ENCODE peak calls at places on chromosomes 2 and 18, in ten cellular contexts. X, A, V, U, O, M, K, W, Q and P are unnamed samples.

GRCh38 chr2:84646514-84646913 is 130.2 kb downstream of the DNAH6 start:
- DNase-seq in X (no peak), A (no peak), V (no peak), U (no peak), O (no peak), M (no peak), K (no peak), W (no peak), Q (no peak), P (no peak)

GRCh38 chr2:10732924-10733583 is 11.6 kb downstream of the ATP6V1C2 start:
- DNase-seq in X (no peak), A (no peak), V (no peak), U (no peak), O (no peak), M (no peak), K (no peak), W (no peak), Q (no peak), P (no peak)

GRCh38 chr2:202157211-202157985 is 81.0 kb downstream of the SUMO1 start:
- DNase-seq in X (no peak), A (no peak), V (no peak), U (no peak), O (no peak), M (no peak), K (no peak), W (no peak), Q (no peak), P (no peak)

GRCh38 chr2:227903395-227903794 is 32.0 kb downstream of the DAW1 start:
- DNase-seq in X (no peak), A (no peak), V (no peak), U (no peak), O (no peak), M (no peak), K (no peak), W (no peak), Q (no peak), P (no peak)

GRCh38 chr18:10526211-10526949 is 553 bp downstream of the NAPG start:
- DNase-seq in X (peak), A (peak), V (no peak), U (no peak), O (no peak), M (no peak), K (peak), W (peak), Q (no peak), P (peak)

GRCh38 chr2:122261923-122262322 is 506.5 kb downstream of the TSN start:
- DNase-seq in X (peak), A (no peak), V (no peak), U (no peak), O (no peak), M (no peak), K (no peak), W (no peak), Q (no peak), P (no peak)

GRCh38 chr18:77657651-77658308 is 408.1 kb downstream of the GALR1 start:
- DNase-seq in X (no peak), A (no peak), V (no peak), U (no peak), O (no peak), M (no peak), K (no peak), W (no peak), Q (no peak), P (no peak)

GRCh38 chr2:26740890-26741302 is 23.2 kb upstream of the SLC35F6 start:
- DNase-seq in X (no peak), A (peak), V (no peak), U (no peak), O (no peak), M (no peak), K (no peak), W (no peak), Q (no peak), P (no peak)

GRCh38 chr18:70279470-70279869 is 9.4 kb upstream of the SOCS6 start:
- DNase-seq in X (peak), A (peak), V (no peak), U (no peak), O (no peak), M (peak), K (peak), W (no peak), Q (no peak), P (no peak)

GRCh38 chr2:129907256-129907973 is 72.1 kb upstream of the RAB6C start:
- DNase-seq in X (no peak), A (no peak), V (no peak), U (no peak), O (no peak), M (no peak), K (no peak), W (peak), Q (no peak), P (peak)

GRCh38 chr2:43539991-43540860 is 55.6 kb downstream of the THADA start:
- DNase-seq in X (peak), A (peak), V (peak), U (peak), O (no peak), M (peak), K (peak), W (no peak), Q (peak), P (peak)

GRCh38 chr2:137935591-137935990 is 28.7 kb upstream of the HNMT start:
- DNase-seq in X (no peak), A (no peak), V (no peak), U (no peak), O (no peak), M (no peak), K (no peak), W (no peak), Q (no peak), P (no peak)

GRCh38 chr18:72672364-72673151 is 128.4 kb upstream of the CBLN2 start:
- DNase-seq in X (peak), A (peak), V (peak), U (no peak), O (no peak), M (peak), K (peak), W (no peak), Q (peak), P (no peak)

GRCh38 chr2:3285901-3286645 is 91.5 kb downstream of the EIPR1 start:
- DNase-seq in X (no peak), A (peak), V (no peak), U (peak), O (peak), M (no peak), K (no peak), W (no peak), Q (no peak), P (no peak)

GRCh38 chr18:29651121-29651675 is 1391.3 kb downstream of the DSC3 start:
- DNase-seq in X (peak), A (peak), V (peak), U (no peak), O (no peak), M (peak), K (peak), W (no peak), Q (peak), P (no peak)

GRCh38 chr2:85318222-85319182 is 9.3 kb downstream of the TGOLN2 start:
- DNase-seq in X (peak), A (peak), V (peak), U (no peak), O (no peak), M (peak), K (peak), W (no peak), Q (peak), P (no peak)

GRCh38 chr2:42008241-42008911 is 39.4 kb upstream of the PKDCC start:
- DNase-seq in X (peak), A (peak), V (peak), U (no peak), O (no peak), M (no peak), K (no peak), W (no peak), Q (no peak), P (no peak)

GRCh38 chr18:23494992-23495391 is 8.3 kb upstream of the RMC1 start:
- DNase-seq in X (no peak), A (peak), V (no peak), U (no peak), O (no peak), M (no peak), K (no peak), W (no peak), Q (no peak), P (no peak)

GRCh38 chr2:44200759-44201158 is 32.1 kb downstream of the PPM1B start:
- DNase-seq in X (no peak), A (no peak), V (no peak), U (no peak), O (no peak), M (no peak), K (no peak), W (no peak), Q (no peak), P (no peak)

GRCh38 chr18:24470022-24470618 is 9.7 kb downstream of the HRH4 start:
- DNase-seq in X (no peak), A (no peak), V (no peak), U (no peak), O (no peak), M (no peak), K (no peak), W (no peak), Q (no peak), P (no peak)

GRCh38 chr2:61922714-61923113 is 17.2 kb downstream of the COMMD1 start:
- DNase-seq in X (no peak), A (no peak), V (peak), U (no peak), O (no peak), M (no peak), K (no peak), W (no peak), Q (no peak), P (no peak)

GRCh38 chr18:11121426-11121825 is 27.9 kb downstream of the PIEZO2 start:
- DNase-seq in X (no peak), A (no peak), V (peak), U (no peak), O (no peak), M (no peak), K (no peak), W (no peak), Q (no peak), P (no peak)

DNA sequence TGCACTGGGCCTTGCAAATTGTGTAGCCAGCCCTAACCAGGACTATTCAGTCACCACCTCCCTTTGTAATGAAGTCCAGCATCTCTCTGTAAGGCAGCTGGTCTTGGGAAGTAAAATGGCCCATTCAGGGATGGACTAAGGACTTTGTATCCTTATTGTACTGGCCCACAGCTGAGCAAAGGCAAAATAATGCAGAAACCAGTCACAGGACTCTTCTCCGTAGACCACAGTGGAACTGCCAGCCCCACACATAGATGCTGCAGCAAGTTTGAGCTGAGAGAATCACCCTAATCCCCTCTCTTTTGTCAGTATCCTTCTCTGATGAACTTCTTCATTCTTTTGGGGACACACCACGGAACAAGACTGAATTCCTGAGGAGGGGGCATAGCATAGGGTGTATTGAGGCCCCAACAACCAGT is 73.6 kb upstream of the RTN4 start:
- DNase-seq in X (no peak), A (no peak), V (no peak), U (no peak), O (peak), M (no peak), K (no peak), W (no peak), Q (no peak), P (no peak)
- H3K4me3 ChIP-seq in X (no peak), A (no peak), V (no peak), U (no peak), O (no peak), M (no peak), K (no peak), W (no peak), Q (no peak), P (no peak)

DNA sequence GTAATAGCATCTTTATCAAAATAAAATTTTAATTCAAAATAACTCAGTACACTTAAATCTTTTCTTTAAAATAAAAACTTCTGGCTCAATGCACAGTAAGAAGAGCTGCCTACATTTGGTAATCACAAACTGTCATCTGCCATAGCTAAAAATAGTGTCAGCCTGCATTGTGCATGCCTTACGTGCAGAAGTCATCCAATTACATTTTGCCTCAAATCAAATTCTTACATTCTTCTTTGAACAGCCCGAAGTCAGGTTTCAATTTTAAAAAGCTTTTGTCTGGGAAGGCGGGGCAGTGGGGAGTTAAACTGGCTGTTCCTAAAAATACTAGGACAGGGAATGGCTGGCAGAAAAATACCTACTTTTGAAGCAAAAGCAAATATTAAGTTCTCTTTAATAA is 51.1 kb downstream of the RTN4 start:
- DNase-seq in X (peak), A (peak), V (peak), U (no peak), O (no peak), M (peak), K (peak), W (no peak), Q (peak), P (no peak)
- H3K4me3 ChIP-seq in X (no peak), A (no peak), V (no peak), U (no peak), O (peak), M (no peak), K (no peak), W (no peak), Q (no peak), P (no peak)

DNA sequence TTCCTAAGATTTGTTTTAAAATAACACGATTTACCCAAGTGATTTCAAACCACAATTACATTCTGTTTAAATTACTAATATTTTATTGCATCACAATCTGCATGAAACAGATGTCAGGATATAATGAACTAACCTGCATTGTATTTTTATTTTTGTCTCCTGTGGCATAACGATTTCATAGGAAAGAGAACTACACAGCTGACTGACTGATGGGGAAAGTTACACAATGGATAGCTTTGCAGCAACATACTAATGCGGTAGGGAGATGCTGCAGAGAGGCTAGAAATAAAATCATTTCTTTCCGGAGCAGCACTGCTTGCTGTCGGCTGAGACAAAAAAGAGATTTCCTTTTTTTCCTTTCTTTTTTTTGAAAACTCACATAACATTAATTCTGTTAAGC is 36.9 kb downstream of the SCN1A start:
- DNase-seq in X (peak), A (no peak), V (peak), U (no peak), O (no peak), M (peak), K (peak), W (no peak), Q (peak), P (no peak)
- H3K4me3 ChIP-seq in X (no peak), A (no peak), V (no peak), U (no peak), O (peak), M (no peak), K (no peak), W (no peak), Q (no peak), P (no peak)

GRCh38 chr2:237207641-237208040 is 122.0 kb downstream of the COPS8 start:
- DNase-seq in X (peak), A (peak), V (peak), U (peak), O (no peak), M (peak), K (peak), W (peak), Q (no peak), P (no peak)
- H3K4me3 ChIP-seq in X (no peak), A (no peak), V (no peak), U (no peak), O (no peak), M (no peak), K (no peak), W (no peak), Q (no peak), P (no peak)

GRCh38 chr2:217887841-217888665 is 114.7 kb downstream of the TNS1 start:
- DNase-seq in X (peak), A (no peak), V (peak), U (peak), O (no peak), M (no peak), K (peak), W (peak), Q (no peak), P (no peak)

GRCh38 chr2:217880891-217881290 is 121.9 kb downstream of the TNS1 start:
- DNase-seq in X (no peak), A (no peak), V (no peak), U (no peak), O (no peak), M (no peak), K (no peak), W (no peak), Q (peak), P (no peak)

GRCh38 chr2:217886720-217887309 is 116.0 kb downstream of the TNS1 start:
- DNase-seq in X (peak), A (peak), V (peak), U (no peak), O (peak), M (peak), K (peak), W (peak), Q (peak), P (peak)

GRCh38 chr2:217880490-217880889 is 122.3 kb downstream of the TNS1 start:
- DNase-seq in X (no peak), A (no peak), V (no peak), U (no peak), O (no peak), M (no peak), K (no peak), W (no peak), Q (no peak), P (no peak)

DNA sequence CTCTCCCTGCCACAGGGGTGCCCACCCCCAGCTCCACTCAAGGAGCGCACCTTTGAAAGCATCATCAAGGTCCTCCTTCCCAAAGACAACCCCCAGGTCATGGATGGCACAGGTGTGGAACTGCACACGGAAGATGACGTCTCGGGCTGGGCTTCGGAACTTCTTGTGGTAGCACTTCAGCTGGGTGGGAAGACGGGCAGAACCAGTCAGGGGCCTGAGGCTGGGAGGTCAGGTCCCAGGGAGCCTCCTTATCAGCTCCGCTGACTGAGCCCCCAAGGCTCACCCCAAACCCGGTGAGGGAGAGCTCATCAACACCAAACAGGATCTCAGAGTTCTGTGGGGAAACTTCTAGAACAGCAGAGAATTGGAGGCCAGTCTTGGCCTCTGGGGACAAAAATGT is 117.8 kb downstream of the TNS1 start:
- DNase-seq in X (no peak), A (no peak), V (no peak), U (no peak), O (no peak), M (no peak), K (no peak), W (no peak), Q (no peak), P (no peak)
- H3K4me3 ChIP-seq in X (no peak), A (no peak), V (no peak), U (no peak), O (no peak), M (no peak), K (no peak), W (no peak), Q (no peak), P (no peak)

GRCh38 chr2:161122772-161123530 is 37.3 kb upstream of the TANK start:
- DNase-seq in X (peak), A (peak), V (peak), U (peak), O (no peak), M (peak), K (peak), W (no peak), Q (peak), P (no peak)
- H3K4me3 ChIP-seq in X (peak), A (peak), V (peak), U (peak), O (no peak), M (no peak), K (no peak), W (no peak), Q (peak), P (no peak)

GRCh38 chr2:218858671-218859555 is 692 bp upstream of the WNT6 start:
- DNase-seq in X (no peak), A (no peak), V (no peak), U (no peak), O (peak), M (no peak), K (no peak), W (peak), Q (no peak), P (no peak)

GRCh38 chr2:218859994-218860831 is 608 bp downstream of the WNT6 start:
- DNase-seq in X (no peak), A (no peak), V (no peak), U (no peak), O (peak), M (no peak), K (no peak), W (peak), Q (no peak), P (no peak)

GRCh38 chr2:218860950-218861381 is 1.4 kb downstream of the WNT6 start:
- DNase-seq in X (peak), A (peak), V (peak), U (no peak), O (peak), M (no peak), K (peak), W (peak), Q (peak), P (peak)

GRCh38 chr2:218858138-218858445 is 1.5 kb upstream of the WNT6 start:
- DNase-seq in X (no peak), A (no peak), V (no peak), U (no peak), O (no peak), M (no peak), K (no peak), W (peak), Q (no peak), P (no peak)

DNA sequence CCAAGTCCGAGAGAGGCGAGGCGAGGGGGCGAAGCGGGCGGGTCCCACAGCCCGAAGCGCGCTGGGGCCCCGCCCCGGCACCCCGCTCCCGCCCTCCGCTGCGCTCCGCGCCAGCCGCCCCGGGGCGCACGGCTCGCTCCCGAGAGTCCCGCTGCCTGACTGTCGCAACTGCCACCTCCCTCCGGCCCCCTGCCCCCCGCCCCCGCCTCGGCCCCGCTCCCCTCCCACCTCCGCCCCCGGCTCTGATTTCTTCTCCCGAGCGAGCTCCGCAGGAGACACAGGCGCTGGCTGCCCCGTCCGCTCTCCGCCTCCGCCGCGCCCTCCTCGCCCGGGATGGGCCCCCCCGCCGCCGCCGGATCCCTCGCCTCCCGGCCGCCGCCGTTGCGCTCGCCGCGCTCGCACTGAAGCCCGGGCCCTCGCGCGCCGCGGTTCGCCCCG is at the start of gene WNT6:
- DNase-seq in X (no peak), A (peak), V (no peak), U (no peak), O (no peak), M (no peak), K (no peak), W (peak), Q (no peak), P (no peak)
- H3K4me3 ChIP-seq in X (no peak), A (peak), V (no peak), U (peak), O (peak), M (no peak), K (no peak), W (peak), Q (no peak), P (no peak)